ENCODE peak calls at places on chromosomes 12 and 14, in nine cellular contexts. G is adrenal gland, F is thoracic aorta, L is Panc1, O is transverse colon, Q is PC-3, C is OCI-LY7, P is ovary, Y is aorta. V is an unnamed sample. For H3K4me1, the result is how much of the 10 kb centered on the place peaks cover.

GRCh38 chr14:24839617-24840203 is 205.7 kb upstream of the GZMB start:
- DNase-seq in G (no peak), F (no peak), L (no peak), O (peak), Q (no peak), C (no peak), P (no peak), Y (no peak), V (no peak)

GRCh38 chr14:68789798-68790655 is 2.8 kb downstream of the ZFP36L1 start:
- DNase-seq in G (peak), F (no peak), L (no peak), O (peak), Q (no peak), C (no peak), P (peak), Y (no peak), V (no peak)

GRCh38 chr12:49881400-49882247 is 22.1 kb downstream of the FAIM2 start:
- DNase-seq in G (no peak), F (no peak), L (no peak), O (no peak), Q (no peak), C (no peak), P (no peak), Y (peak), V (peak)

GRCh38 chr12:60689137-60689536 is 1093.3 kb downstream of the SLC16A7 start:
- DNase-seq in G (no peak), F (no peak), L (no peak), O (no peak), Q (no peak), C (peak), P (no peak), Y (no peak), V (no peak)

GRCh38 chr14:100890044-100890443 is 13.5 kb downstream of the RTL1 start:
- DNase-seq in G (peak), F (no peak), L (no peak), O (no peak), Q (no peak), C (no peak), P (no peak), Y (peak), V (peak)

GRCh38 chr12:2490746-2491145 is 304.0 kb upstream of the FKBP4 start:
- DNase-seq in G (no peak), F (no peak), L (no peak), O (no peak), Q (no peak), C (no peak), P (no peak), Y (no peak), V (no peak)

GRCh38 chr14:52748647-52749292 is 18.8 kb downstream of the STYX start:
- DNase-seq in G (no peak), F (no peak), L (no peak), O (no peak), Q (no peak), C (no peak), P (no peak), Y (no peak), V (no peak)

GRCh38 chr12:18718462-18718861 is 19.4 kb downstream of the PLCZ1 start:
- DNase-seq in G (no peak), F (no peak), L (no peak), O (no peak), Q (peak), C (no peak), P (no peak), Y (no peak), V (no peak)

GRCh38 chr14:72603639-72604038 is 290.3 kb downstream of the DPF3 start:
- DNase-seq in G (no peak), F (no peak), L (no peak), O (no peak), Q (no peak), C (no peak), P (no peak), Y (no peak), V (no peak)

GRCh38 chr12:19482551-19483109 is 43.3 kb downstream of the AEBP2 start:
- DNase-seq in G (peak), F (no peak), L (no peak), O (no peak), Q (no peak), C (no peak), P (no peak), Y (no peak), V (no peak)

GRCh38 chr12:92138626-92139025 is 7.0 kb downstream of the BTG1 start:
- DNase-seq in G (no peak), F (no peak), L (no peak), O (no peak), Q (no peak), C (no peak), P (no peak), Y (no peak), V (no peak)

GRCh38 chr12:15050664-15051063 is 77.8 kb downstream of the PDE6H start:
- DNase-seq in G (no peak), F (no peak), L (no peak), O (no peak), Q (no peak), C (no peak), P (no peak), Y (no peak), V (no peak)

GRCh38 chr14:60724080-60724618 is at the start of gene SIX4:
- DNase-seq in G (peak), F (peak), L (peak), O (peak), Q (peak), C (peak), P (peak), Y (peak), V (no peak)

GRCh38 chr12:6547987-6548386 is 7.9 kb downstream of the IFFO1 start:
- DNase-seq in G (no peak), F (no peak), L (no peak), O (no peak), Q (peak), C (no peak), P (no peak), Y (no peak), V (no peak)

GRCh38 chr12:121209629-121210572 is at the start of gene P2RX4:
- DNase-seq in G (peak), F (peak), L (no peak), O (peak), Q (peak), C (peak), P (peak), Y (peak), V (peak)

GRCh38 chr12:9615420-9616135 is 7.9 kb upstream of the KLRB1 start:
- DNase-seq in G (no peak), F (no peak), L (no peak), O (no peak), Q (no peak), C (peak), P (no peak), Y (no peak), V (no peak)

GRCh38 chr12:6038160-6038559 is 86.3 kb downstream of the VWF start:
- DNase-seq in G (peak), F (no peak), L (peak), O (peak), Q (peak), C (peak), P (no peak), Y (peak), V (no peak)

GRCh38 chr14:88937706-88938105 is 113.3 kb downstream of the TTC8 start:
- DNase-seq in G (no peak), F (no peak), L (no peak), O (no peak), Q (peak), C (no peak), P (no peak), Y (no peak), V (no peak)

GRCh38 chr12:46671102-46671501 is 154.7 kb downstream of the SLC38A4 start:
- DNase-seq in G (no peak), F (no peak), L (no peak), O (no peak), Q (no peak), C (no peak), P (no peak), Y (no peak), V (no peak)

GRCh38 chr12:124504273-124505000 is 63.0 kb downstream of the NCOR2 start:
- DNase-seq in G (no peak), F (no peak), L (no peak), O (no peak), Q (no peak), C (no peak), P (no peak), Y (no peak), V (no peak)

GRCh38 chr12:29374012-29374411 is 7.0 kb downstream of the ERGIC2 start:
- DNase-seq in G (no peak), F (no peak), L (no peak), O (no peak), Q (no peak), C (no peak), P (no peak), Y (no peak), V (no peak)

GRCh38 chr12:78712834-78713455 is 151.6 kb upstream of the SYT1 start:
- DNase-seq in G (no peak), F (no peak), L (no peak), O (no peak), Q (no peak), C (no peak), P (no peak), Y (no peak), V (no peak)

GRCh38 chr14:61296707-61297502 is 15.8 kb upstream of the TMEM30B start:
- DNase-seq in G (no peak), F (no peak), L (no peak), O (no peak), Q (peak), C (peak), P (no peak), Y (no peak), V (no peak)

GRCh38 chr12:50018968-50019367 is 6.3 kb downstream of the RACGAP1 start:
- DNase-seq in G (no peak), F (no peak), L (no peak), O (no peak), Q (no peak), C (no peak), P (no peak), Y (no peak), V (no peak)

GRCh38 chr12:29148065-29148957 is 767 bp upstream of the FAR2 start:
- DNase-seq in G (peak), F (no peak), L (no peak), O (peak), Q (peak), C (no peak), P (no peak), Y (no peak), V (no peak)

GRCh38 chr14:73025544-73025943 is 1.4 kb downstream of the ZFYVE1 start:
- DNase-seq in G (no peak), F (no peak), L (no peak), O (no peak), Q (peak), C (no peak), P (no peak), Y (no peak), V (no peak)

GRCh38 chr14:67571275-67571990 is 28.6 kb downstream of the PIGH start:
- DNase-seq in G (peak), F (no peak), L (peak), O (peak), Q (peak), C (peak), P (peak), Y (peak), V (no peak)

GRCh38 chr12:19894803-19895202 is 455.5 kb downstream of the AEBP2 start:
- DNase-seq in G (no peak), F (no peak), L (no peak), O (no peak), Q (peak), C (no peak), P (no peak), Y (no peak), V (no peak)

GRCh38 chr12:132389526-132390286 is 60.3 kb upstream of the GALNT9 start:
- DNase-seq in G (no peak), F (no peak), L (no peak), O (no peak), Q (no peak), C (no peak), P (no peak), Y (no peak), V (no peak)

GRCh38 chr12:68508536-68509050 is 102.1 kb upstream of the RAP1B start:
- DNase-seq in G (no peak), F (no peak), L (no peak), O (no peak), Q (no peak), C (no peak), P (no peak), Y (no peak), V (no peak)

GRCh38 chr12:13404111-13404628 is 207.6 kb downstream of the EMP1 start:
- DNase-seq in G (no peak), F (no peak), L (no peak), O (no peak), Q (no peak), C (no peak), P (no peak), Y (no peak), V (no peak)

GRCh38 chr12:27790179-27790578 is 10.1 kb upstream of the MANSC4 start:
- DNase-seq in G (no peak), F (no peak), L (no peak), O (no peak), Q (no peak), C (no peak), P (no peak), Y (no peak), V (no peak)

GRCh38 chr12:112870267-112870980 is 36.3 kb upstream of the OAS1 start:
- DNase-seq in G (no peak), F (no peak), L (no peak), O (no peak), Q (no peak), C (peak), P (no peak), Y (no peak), V (no peak)

GRCh38 chr14:32497233-32497632 is 168.1 kb downstream of the AKAP6 start:
- DNase-seq in G (no peak), F (no peak), L (no peak), O (no peak), Q (no peak), C (no peak), P (no peak), Y (no peak), V (no peak)

GRCh38 chr12:14771651-14772137 is 31.6 kb downstream of the WBP11 start:
- DNase-seq in G (no peak), F (no peak), L (no peak), O (no peak), Q (no peak), C (peak), P (no peak), Y (no peak), V (no peak)

GRCh38 chr14:103512701-103513611 is 9.7 kb downstream of the CKB start:
- DNase-seq in G (peak), F (peak), L (no peak), O (peak), Q (peak), C (no peak), P (no peak), Y (peak), V (peak)
- H3K4me1 ChIP-seq in G (under half), F (under half), L (under half), O (under half), Q (under half), C (under half), P (under half), Y (under half), V (half or more)

GRCh38 chr12:54368016-54368708 is 3.9 kb upstream of the GPR84 start:
- DNase-seq in G (no peak), F (no peak), L (no peak), O (no peak), Q (no peak), C (no peak), P (no peak), Y (no peak), V (no peak)
- H3K4me1 ChIP-seq in G (under half), F (under half), L (under half), O (under half), Q (under half), C (under half), P (under half), Y (under half), V (under half)

GRCh38 chr14:99576761-99577705 is 27.0 kb downstream of the CCDC85C start:
- DNase-seq in G (no peak), F (no peak), L (no peak), O (no peak), Q (no peak), C (no peak), P (peak), Y (no peak), V (no peak)
- H3K4me1 ChIP-seq in G (half or more), F (under half), L (half or more), O (half or more), Q (half or more), C (under half), P (half or more), Y (under half), V (half or more)

DNA sequence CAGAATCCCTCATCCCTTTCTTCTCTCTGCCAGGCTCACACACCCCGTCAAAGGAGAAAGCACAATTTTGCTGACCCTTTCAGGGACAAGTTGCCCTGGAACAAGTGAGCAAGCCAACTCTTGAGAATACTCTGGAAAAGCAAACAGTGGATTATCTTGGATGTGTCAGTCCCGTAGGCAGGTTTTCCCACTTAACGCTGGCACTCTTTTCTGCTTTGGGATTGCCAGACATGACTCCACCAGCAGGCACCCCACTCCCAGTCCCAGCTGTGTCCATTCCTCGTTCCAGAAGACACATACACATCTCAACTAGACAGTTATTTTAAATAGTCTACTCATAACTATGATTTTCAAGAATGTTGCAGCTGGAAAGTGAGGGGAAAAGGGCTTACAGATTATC is 145.5 kb upstream of the CDKN3 start:
- DNase-seq in G (no peak), F (no peak), L (no peak), O (no peak), Q (peak), C (no peak), P (no peak), Y (no peak), V (no peak)
- H3K4me1 ChIP-seq in G (under half), F (under half), L (under half), O (under half), Q (under half), C (under half), P (under half), Y (under half), V (under half)

GRCh38 chr12:123031171-123031845 is 50.8 kb downstream of the ARL6IP4 start:
- DNase-seq in G (no peak), F (no peak), L (no peak), O (no peak), Q (no peak), C (no peak), P (no peak), Y (peak), V (no peak)

GRCh38 chr12:123028475-123028874 is 48.0 kb downstream of the ARL6IP4 start:
- DNase-seq in G (no peak), F (no peak), L (no peak), O (no peak), Q (no peak), C (no peak), P (no peak), Y (no peak), V (no peak)

GRCh38 chr12:123030686-123031085 is 50.2 kb downstream of the ARL6IP4 start:
- DNase-seq in G (no peak), F (no peak), L (no peak), O (no peak), Q (no peak), C (no peak), P (no peak), Y (peak), V (no peak)

GRCh38 chr12:123027726-123028445 is 47.4 kb downstream of the ARL6IP4 start:
- DNase-seq in G (no peak), F (no peak), L (no peak), O (no peak), Q (no peak), C (no peak), P (no peak), Y (peak), V (no peak)

DNA sequence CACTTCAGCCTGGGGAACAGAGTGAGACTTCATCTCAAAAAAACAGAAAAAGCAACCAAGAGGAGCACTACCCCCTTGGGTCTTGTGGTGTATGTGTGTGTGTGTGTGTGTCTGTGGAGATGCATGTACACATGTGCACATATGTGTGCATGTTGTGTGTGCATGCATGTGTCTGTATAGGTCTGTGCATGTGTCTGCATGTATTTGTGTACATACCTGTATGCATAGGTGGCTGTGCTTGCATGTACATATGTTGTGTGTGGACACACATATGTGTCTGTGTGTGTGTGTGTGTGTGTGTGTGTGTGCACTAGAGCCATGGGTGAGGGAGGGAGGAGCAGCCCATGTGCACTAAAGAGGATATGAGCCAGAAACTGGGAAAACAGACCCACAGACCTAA is 49.1 kb downstream of the ARL6IP4 start:
- DNase-seq in G (no peak), F (no peak), L (no peak), O (no peak), Q (no peak), C (no peak), P (no peak), Y (no peak), V (no peak)
- H3K4me1 ChIP-seq in G (under half), F (under half), L (under half), O (under half), Q (under half), C (under half), P (under half), Y (under half), V (under half)

V was measured in suprapubic skin.